ENCODE peak calls at places on chromosomes 5 and 9, in ten cellular contexts. C is NCI-H146, W is SJSA1, P is HS-5, D is H54, N is ELR, Z is amniotic stem cell, B is NCI-H2081, J is lower leg skin, K is Ammon's horn. Q is an unnamed sample.

GRCh38 chr9:126371007-126371870 is 44.6 kb downstream of the MVB12B start:
- DNase-seq in W (peak; percentile 26), B (no peak), D (no peak), J (no peak), K (no peak), N (no peak), Z (no peak), C (no peak), P (no peak), Q (no peak)

GRCh38 chr9:32589083-32589713 is 16.2 kb upstream of the NDUFB6 start:
- DNase-seq in B (peak; percentile 46), K (peak; percentile 67), C (no peak), P (no peak), Z (no peak), J (no peak), N (peak; percentile 61), W (no peak), D (no peak), Q (peak; percentile 49)

GRCh38 chr9:19931066-19931465 is 142.2 kb upstream of the SLC24A2 start:
- DNase-seq in J (no peak), D (no peak), Z (no peak), C (no peak), N (no peak), W (no peak), K (no peak), B (no peak), P (no peak), Q (no peak)

GRCh38 chr5:73454379-73455036 is 5.9 kb upstream of the FOXD1 start:
- DNase-seq in N (peak; percentile 83), Z (peak; percentile 43), C (peak; percentile 94), P (no peak), B (peak; percentile 81), D (no peak), W (peak; percentile 54), K (peak; percentile 37), J (no peak), Q (no peak)

GRCh38 chr5:157484768-157485167 is 24.8 kb downstream of the NIPAL4 start:
- DNase-seq in B (no peak), C (no peak), N (no peak), W (no peak), K (no peak), P (no peak), Z (no peak), D (no peak), J (peak; percentile 67), Q (no peak)

GRCh38 chr5:58933891-58934628 is 351.2 kb downstream of the RAB3C start:
- DNase-seq in N (no peak), W (no peak), D (no peak), J (no peak), K (no peak), C (no peak), P (no peak), Z (no peak), B (no peak), Q (no peak)

GRCh38 chr5:23820764-23821471 is 313.5 kb downstream of the PRDM9 start:
- DNase-seq in P (peak; percentile 84), B (peak; percentile 69), J (peak; percentile 31), K (peak; percentile 33), W (no peak), D (peak; percentile 18), Z (no peak), N (peak; percentile 15), C (peak; percentile 9), Q (no peak)

GRCh38 chr9:70256123-70256551 is 2.6 kb upstream of the SMC5 start:
- DNase-seq in C (peak; percentile 23), W (no peak), Z (no peak), N (peak; percentile 91), P (no peak), K (no peak), J (no peak), D (peak; percentile 51), B (peak; percentile 18), Q (no peak)

GRCh38 chr5:137800700-137801411 is 46.7 kb upstream of the HNRNPA0 start:
- DNase-seq in N (no peak), P (no peak), Z (no peak), K (no peak), C (no peak), D (no peak), W (no peak), B (no peak), J (no peak), Q (no peak)

GRCh38 chr5:96084874-96085545 is 123.4 kb upstream of the ELL2 start:
- DNase-seq in K (no peak), C (no peak), P (no peak), N (peak; percentile 28), J (no peak), W (no peak), B (peak; percentile 7), D (no peak), Z (no peak), Q (no peak)

GRCh38 chr5:922745-923472 is 30.2 kb downstream of the TRIP13 start:
- DNase-seq in W (no peak), N (no peak), P (no peak), K (no peak), C (no peak), B (no peak), J (no peak), Z (no peak), D (no peak), Q (no peak)

GRCh38 chr5:137734962-137735530 is 843 bp downstream of the KLHL3 start:
- DNase-seq in J (peak; percentile 29), B (peak; percentile 47), C (peak; percentile 48), Z (no peak), K (no peak), P (no peak), W (no peak), D (no peak), N (peak; percentile 50), Q (no peak)

GRCh38 chr9:14107495-14107894 is 206.4 kb downstream of the NFIB start:
- DNase-seq in C (no peak), W (no peak), K (no peak), Z (no peak), N (no peak), B (no peak), D (no peak), P (no peak), J (no peak), Q (no peak)

GRCh38 chr5:121006206-121006605 is 542.1 kb downstream of the PRR16 start:
- DNase-seq in J (no peak), N (peak; percentile 3), B (no peak), Z (no peak), K (no peak), C (no peak), P (peak; percentile 2), D (no peak), W (no peak), Q (no peak)